ENCODE peak calls at places on chromosomes 3 and 15, in five cellular contexts. H, C, E, V and T are unnamed samples.

GRCh38 chr15:99842071-99842470 is 108.8 kb upstream of the LYSMD4 start:
- DNase-seq in V (no peak), H (no peak), E (no peak), C (no peak), T (no peak)

GRCh38 chr15:70857547-70858265 is 3.7 kb upstream of the LARP6 start:
- DNase-seq in H (no peak), V (no peak), E (no peak), C (no peak), T (no peak)

GRCh38 chr3:46693038-46693896 is at the start of gene ALS2CL:
- DNase-seq in V (peak), E (peak), C (peak), H (peak), T (no peak)

GRCh38 chr3:31534036-31534435 is 1.3 kb downstream of the STT3B start:
- DNase-seq in E (no peak), V (no peak), H (no peak), C (no peak), T (no peak)

GRCh38 chr3:190070623-190071347 is 49.9 kb downstream of the P3H2 start:
- DNase-seq in H (no peak), C (no peak), V (no peak), E (no peak), T (no peak)

GRCh38 chr15:73922186-73923151 is 3.8 kb upstream of the LOXL1 start:
- DNase-seq in V (no peak), E (no peak), C (no peak), H (peak), T (no peak)

GRCh38 chr15:64809649-64810498 is 15.6 kb downstream of the PIF1 start:
- DNase-seq in E (peak), H (peak), V (peak), C (no peak), T (no peak)

GRCh38 chr3:82261013-82261412 is 499.6 kb upstream of the GBE1 start:
- DNase-seq in E (no peak), V (no peak), H (no peak), C (no peak), T (no peak)

GRCh38 chr3:140216249-140216648 is 281.3 kb downstream of the CLSTN2 start:
- DNase-seq in E (no peak), C (no peak), H (no peak), V (no peak), T (no peak)

GRCh38 chr3:21573291-21573690 is 177.7 kb downstream of the ZNF385D start:
- DNase-seq in E (no peak), V (no peak), H (no peak), C (no peak), T (no peak)